ENCODE peak calls at places on chromosomes 3 and 15, in six cellular contexts. C is GM12891, Y is GM12878, V is breast epithelium, K is upper lobe of left lung, M is transverse colon. U is an unnamed sample.

GRCh38 chr3:127889461-127889863 is 25.6 kb upstream of the KBTBD12 start:
- DNase-seq in C (no peak), Y (no peak), V (no peak), K (no peak), M (no peak), U (no peak)

GRCh38 chr3:107240183-107241091 is 136.8 kb upstream of the CCDC54 start:
- DNase-seq in C (peak), Y (peak), V (peak), K (peak), M (peak), U (peak)

GRCh38 chr3:23611737-23612295 is 193.9 kb upstream of the UBE2E1 start:
- DNase-seq in C (no peak), Y (no peak), V (no peak), K (peak), M (peak), U (no peak)

GRCh38 chr15:39194431-39194830 is 386.4 kb upstream of the THBS1 start:
- DNase-seq in C (no peak), Y (no peak), V (no peak), K (no peak), M (no peak), U (no peak)

GRCh38 chr3:156483961-156484787 is 70.7 kb downstream of the SSR3 start:
- DNase-seq in C (no peak), Y (peak), V (no peak), K (no peak), M (peak), U (no peak)

GRCh38 chr15:79724312-79724711 is 172.5 kb downstream of the MTHFS start:
- DNase-seq in C (no peak), Y (no peak), V (no peak), K (no peak), M (no peak), U (no peak)

GRCh38 chr3:195140816-195141793 is 129.9 kb downstream of the XXYLT1 start:
- DNase-seq in C (no peak), Y (no peak), V (no peak), K (no peak), M (no peak), U (no peak)

GRCh38 chr15:58568157-58568571 is 136.4 kb downstream of the LIPC start:
- DNase-seq in C (no peak), Y (no peak), V (no peak), K (no peak), M (peak), U (no peak)

GRCh38 chr3:22734207-22734606 is 468.9 kb upstream of the UBE2E2 start:
- DNase-seq in C (no peak), Y (no peak), V (no peak), K (no peak), M (peak), U (no peak)

GRCh38 chr15:81281176-81281735 is 42.7 kb downstream of the STARD5 start:
- DNase-seq in C (no peak), Y (no peak), V (no peak), K (no peak), M (no peak), U (no peak)

GRCh38 chr3:41915353-41915752 is 46.5 kb downstream of the ULK4 start:
- DNase-seq in C (no peak), Y (no peak), V (no peak), K (no peak), M (no peak), U (no peak)

GRCh38 chr3:193030276-193030675 is 112.6 kb upstream of the MB21D2 start:
- DNase-seq in C (no peak), Y (no peak), V (no peak), K (no peak), M (no peak), U (no peak)

GRCh38 chr15:57619746-57620145 is 28.0 kb downstream of the MYZAP start:
- DNase-seq in C (no peak), Y (no peak), V (no peak), K (no peak), M (peak), U (no peak)

GRCh38 chr3:5051772-5052171 is 70.3 kb upstream of the ARL8B start:
- DNase-seq in C (no peak), Y (peak), V (no peak), K (no peak), M (no peak), U (no peak)

GRCh38 chr3:104596551-104596950 is 770.2 kb upstream of the ALCAM start:
- DNase-seq in C (no peak), Y (peak), V (no peak), K (no peak), M (no peak), U (no peak)

GRCh38 chr3:46835059-46835458 is 28.2 kb downstream of the MYL3 start:
- DNase-seq in C (no peak), Y (no peak), V (no peak), K (no peak), M (no peak), U (no peak)

GRCh38 chr3:56928379-56929068 is 126.8 kb upstream of the ARHGEF3 start:
- DNase-seq in C (no peak), Y (no peak), V (no peak), K (no peak), M (no peak), U (no peak)

GRCh38 chr3:37402351-37402750 is 228.0 kb upstream of the LRRFIP2 start:
- DNase-seq in C (no peak), Y (no peak), V (no peak), K (no peak), M (no peak), U (no peak)

GRCh38 chr3:15384510-15385237 is 42.7 kb downstream of the METTL6 start:
- DNase-seq in C (no peak), Y (peak), V (no peak), K (no peak), M (no peak), U (no peak)

GRCh38 chr3:104044002-104044401 is 1322.7 kb upstream of the ALCAM start:
- DNase-seq in C (no peak), Y (no peak), V (no peak), K (no peak), M (no peak), U (no peak)

GRCh38 chr15:29135266-29135665 is 134.4 kb downstream of the NSMCE3 start:
- DNase-seq in C (no peak), Y (no peak), V (no peak), K (no peak), M (no peak), U (no peak)

GRCh38 chr3:144031938-144032337 is 60.3 kb downstream of the DIPK2A start:
- DNase-seq in C (no peak), Y (no peak), V (peak), K (no peak), M (peak), U (no peak)

GRCh38 chr15:88782465-88782864 is 20.8 kb upstream of the ACAN start:
- DNase-seq in C (no peak), Y (no peak), V (no peak), K (no peak), M (no peak), U (no peak)

GRCh38 chr3:55664387-55664786 is 177.3 kb upstream of the WNT5A start:
- DNase-seq in C (no peak), Y (no peak), V (no peak), K (peak), M (no peak), U (no peak)

GRCh38 chr3:82087958-82088357 is 326.5 kb upstream of the GBE1 start:
- DNase-seq in C (no peak), Y (no peak), V (no peak), K (no peak), M (no peak), U (no peak)

GRCh38 chr3:57974796-57975388 is 33.3 kb upstream of the FLNB start:
- DNase-seq in C (no peak), Y (no peak), V (no peak), K (no peak), M (no peak), U (no peak)

GRCh38 chr3:9916734-9917680 is at the start of gene IL17RC:
- DNase-seq in C (peak), Y (no peak), V (peak), K (peak), M (peak), U (no peak)

GRCh38 chr15:60590935-60591490 is 112.1 kb upstream of the ICE2 start:
- DNase-seq in C (peak), Y (no peak), V (peak), K (peak), M (peak), U (no peak)

GRCh38 chr3:181692850-181693154 is 18.9 kb upstream of the SOX2 start:
- DNase-seq in C (no peak), Y (no peak), V (no peak), K (no peak), M (no peak), U (no peak)

GRCh38 chr3:78201066-78201465 is 1161.2 kb downstream of the ROBO2 start:
- DNase-seq in C (no peak), Y (no peak), V (no peak), K (no peak), M (no peak), U (no peak)

GRCh38 chr3:106212658-106213222 is 343.9 kb upstream of the CBLB start:
- DNase-seq in C (no peak), Y (no peak), V (no peak), K (no peak), M (no peak), U (no peak)

GRCh38 chr15:38509152-38509551 is 55.2 kb downstream of the FAM98B start:
- DNase-seq in C (no peak), Y (no peak), V (no peak), K (no peak), M (no peak), U (no peak)

GRCh38 chr3:124791639-124792111 is 61.4 kb downstream of the UMPS start:
- DNase-seq in C (no peak), Y (no peak), V (no peak), K (no peak), M (peak), U (no peak)

GRCh38 chr15:91975241-91975978 is 121.9 kb downstream of the SLCO3A1 start:
- DNase-seq in C (no peak), Y (no peak), V (no peak), K (no peak), M (no peak), U (no peak)

GRCh38 chr3:71780430-71780829 is 4.5 kb downstream of the PROK2 start:
- DNase-seq in C (no peak), Y (no peak), V (no peak), K (no peak), M (no peak), U (no peak)

GRCh38 chr15:84824260-84824690 is 7.1 kb downstream of the ALPK3 start:
- DNase-seq in C (no peak), Y (no peak), V (no peak), K (no peak), M (peak), U (no peak)

GRCh38 chr3:159762981-159763465 is 225.6 kb upstream of the IL12A start:
- DNase-seq in C (peak), Y (no peak), V (no peak), K (peak), M (peak), U (peak)
- TF ChIP-seq POLR2AphosphoS5 in C (no peak), Y (no peak), V (peak), K (peak), M (peak), U (no peak)

DNA sequence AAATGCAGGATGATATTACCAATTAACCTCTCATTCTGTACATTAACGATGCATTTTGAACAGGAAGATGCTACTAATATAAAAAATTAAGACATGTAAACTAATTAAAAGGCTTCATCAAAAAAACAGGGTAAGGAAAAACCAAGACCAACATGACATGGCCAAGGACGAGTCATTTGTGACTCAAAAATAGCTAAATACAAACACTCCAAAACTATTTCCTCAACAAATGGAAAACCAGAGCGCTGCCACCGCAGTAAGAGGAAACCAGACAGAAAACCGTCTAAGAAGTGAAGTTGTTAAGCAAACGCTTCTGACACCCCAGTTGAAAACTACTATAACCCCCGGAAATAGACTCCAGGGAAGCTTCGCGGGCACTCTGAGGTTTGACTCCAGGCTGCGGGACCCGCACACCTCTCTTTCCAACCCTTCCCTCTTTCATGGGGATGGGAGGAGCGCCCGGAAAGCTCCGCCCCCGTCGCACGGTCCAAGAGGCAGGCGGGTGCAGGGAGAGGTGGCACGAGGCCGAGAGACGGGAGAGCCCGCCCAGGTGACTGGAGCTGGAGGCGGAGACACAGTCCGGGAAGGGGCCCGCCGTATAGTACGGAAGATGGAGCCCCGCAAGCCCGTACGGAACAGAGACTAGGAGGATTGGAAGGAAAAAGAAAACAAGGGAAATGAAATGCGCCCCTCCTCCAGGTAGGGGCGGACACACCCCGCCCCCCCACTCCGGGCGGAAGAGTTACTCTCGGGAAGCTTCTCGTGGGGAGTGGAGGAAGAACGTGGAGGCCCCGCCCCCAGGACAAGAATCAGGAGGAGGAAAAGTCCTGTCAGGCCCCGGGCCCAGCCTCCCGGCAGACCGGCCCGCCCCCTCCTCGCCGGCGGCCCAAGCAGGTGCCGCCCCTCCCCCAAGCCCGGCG is 684 bp downstream of the DCAF1 start:
- DNase-seq in C (peak), Y (peak), V (peak), K (peak), M (peak), U (peak)
- TF ChIP-seq POLR2AphosphoS5 in C (peak), Y (peak), V (peak), K (peak), M (peak), U (peak)

GRCh38 chr15:73969151-73969759 is 22.8 kb downstream of the STOML1 start:
- DNase-seq in C (no peak), Y (no peak), V (peak), K (no peak), M (no peak), U (no peak)

GRCh38 chr15:73978896-73979295 is 13.2 kb downstream of the STOML1 start:
- DNase-seq in C (no peak), Y (no peak), V (no peak), K (no peak), M (no peak), U (no peak)

GRCh38 chr15:73968461-73968860 is 23.6 kb downstream of the STOML1 start:
- DNase-seq in C (no peak), Y (no peak), V (no peak), K (no peak), M (no peak), U (no peak)

GRCh38 chr15:73972984-73973682 is 19.0 kb downstream of the STOML1 start:
- DNase-seq in C (peak), Y (no peak), V (peak), K (peak), M (peak), U (peak)
- TF ChIP-seq POLR2AphosphoS5 in C (no peak), Y (no peak), V (peak), K (no peak), M (no peak), U (no peak)

DNA sequence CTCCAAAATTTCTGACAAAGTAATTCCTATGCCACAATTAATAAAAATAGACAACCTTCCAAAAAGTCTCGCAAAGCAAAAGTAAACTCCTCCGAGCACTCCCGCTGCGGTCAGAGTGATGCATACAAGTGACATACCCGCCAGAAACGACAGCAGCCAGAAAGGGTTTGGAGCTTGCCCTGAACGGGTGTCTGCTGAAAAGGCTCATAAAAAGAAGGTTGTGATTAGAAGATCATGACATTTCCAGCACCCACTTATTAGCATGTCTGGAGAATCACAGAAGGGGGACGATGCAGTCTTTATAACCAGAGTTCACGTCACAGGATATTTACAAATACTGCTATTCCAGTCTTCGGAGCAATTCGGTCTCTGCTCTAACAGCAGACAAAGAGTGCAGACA is 59.1 kb upstream of the FRMD4B start:
- DNase-seq in C (no peak), Y (no peak), V (no peak), K (no peak), M (no peak), U (no peak)
- TF ChIP-seq POLR2AphosphoS5 in C (no peak), Y (no peak), V (no peak), K (no peak), M (no peak), U (no peak)